ENCODE peak calls at places on chromosome 15, in ten cellular contexts. L is stimulated activated naive B cell treated with anti-CD40 and anti-IgM and Interleukin-4, amounts not matched to agents 10 μg/mL and 1 μg/mL and 100 μg/mL, for 72 hours; A is sciatic nerve; K is stimulated activated naive CD8-positive, alpha-beta T cell treated with anti-CD3 and anti-CD28 coated beads, Interleukin-15, amount 100 ng/mL, for 72 hours; S is activated naive CD8-positive, alpha-beta T cell treated with anti-CD3 and anti-CD28 coated beads, Interleukin-2, amount 50 U/mL, for 24 hours; E is left lobe of liver; I is central memory CD8-positive, alpha-beta T cell; G is IMR-90; W is left lung; Q is activated CD8-positive, alpha-beta memory T cell treated with anti-CD3 and anti-CD28 coated beads, Interleukin-2, amount 10 ng/mL, durations not matched to agents 7 days and 5 days. F is an unnamed sample.

GRCh38 chr15:95559875-95560394 is 770.6 kb upstream of the NR2F2 start:
- ATAC-seq in I (no peak), E (no peak), K (no peak), W (peak), Q (no peak), G (peak), S (no peak), A (peak), L (no peak), F (no peak)

GRCh38 chr15:57324590-57324890 is 51.8 kb upstream of the CGNL1 start:
- ATAC-seq in E (no peak), L (no peak), G (no peak), I (no peak), K (no peak), A (no peak), W (no peak), S (no peak), Q (no peak), F (no peak)

GRCh38 chr15:90191795-90192494 is 9.2 kb upstream of the SEMA4B start:
- ATAC-seq in W (peak), A (peak), Q (peak), I (peak), K (peak), E (peak), L (peak), S (peak), G (peak), F (peak)

GRCh38 chr15:77599357-77599756 is 33.4 kb downstream of the LINGO1 start:
- ATAC-seq in W (no peak), S (no peak), Q (no peak), I (no peak), K (no peak), E (no peak), L (no peak), G (no peak), A (no peak), F (no peak)

GRCh38 chr15:41870689-41871081 is 23.2 kb downstream of the SPTBN5 start:
- ATAC-seq in K (peak), G (peak), Q (peak), L (no peak), I (peak), A (peak), E (peak), W (no peak), S (peak), F (peak)

GRCh38 chr15:31297880-31298456 is 28.7 kb upstream of the KLF13 start:
- ATAC-seq in E (no peak), W (no peak), I (no peak), S (no peak), K (no peak), G (no peak), L (no peak), A (no peak), Q (no peak), F (no peak)

GRCh38 chr15:65042776-65043322 is 2.3 kb upstream of the SLC51B start:
- ATAC-seq in A (no peak), I (no peak), K (no peak), S (no peak), G (no peak), Q (no peak), L (no peak), W (no peak), E (no peak), F (no peak)

GRCh38 chr15:51828621-51829359 is 663 bp upstream of the TMOD3 start:
- ATAC-seq in S (no peak), K (no peak), G (no peak), L (no peak), E (no peak), A (peak), I (no peak), Q (no peak), W (peak), F (no peak)

GRCh38 chr15:75902129-75902557 is 1.5 kb upstream of the FBXO22 start:
- ATAC-seq in I (no peak), E (no peak), S (no peak), G (no peak), K (no peak), Q (no peak), A (no peak), W (no peak), L (no peak), F (no peak)

GRCh38 chr15:85563328-85563727 is 182.9 kb downstream of the AKAP13 start:
- ATAC-seq in E (peak), A (peak), Q (no peak), G (peak), L (no peak), K (no peak), I (no peak), S (no peak), W (peak), F (no peak)

GRCh38 chr15:31822463-31822862 is 207.9 kb upstream of the CHRNA7 start:
- ATAC-seq in Q (no peak), E (no peak), A (no peak), K (no peak), I (no peak), W (no peak), L (no peak), S (no peak), G (no peak), F (no peak)

GRCh38 chr15:57686657-57687056 is 19.9 kb upstream of the POLR2M start:
- ATAC-seq in Q (no peak), S (no peak), W (no peak), L (no peak), E (no peak), A (peak), I (no peak), G (no peak), K (no peak), F (no peak)

GRCh38 chr15:62209821-62210220 is 44.7 kb upstream of the C2CD4B start:
- ATAC-seq in E (no peak), G (no peak), K (no peak), Q (no peak), L (no peak), S (no peak), A (no peak), I (no peak), W (no peak), F (no peak)

GRCh38 chr15:69604050-69604378 is 151.4 kb downstream of the RPLP1 start:
- ATAC-seq in K (no peak), E (peak), A (no peak), I (no peak), S (no peak), L (no peak), Q (no peak), W (peak), G (no peak), F (no peak)

F was measured in activated T-helper 17 cell treated with anti-CD3 and anti-CD28 coated beads, Interleukin-2, amount 50 U/mL, for 72 hours.